ENCODE peak calls at places on chromosomes 2 and 18, in nine cellular contexts. V is vagina; J is EL; T is AG09319; Q is CD8-positive, alpha-beta T cell; A is activated naive CD8-positive, alpha-beta T cell treated with anti-CD3 and anti-CD28 coated beads, Interleukin-2, amount 50 U/mL, for 24 hours; S is hypothalamus; M is GM23338; F is natural killer cell. L is an unnamed sample.

GRCh38 chr2:218230882-218231281 is 13.9 kb downstream of the ARPC2 start:
- DNase-seq in V (no peak), J (peak; percentile 37), T (no peak), Q (peak; percentile 19), A (peak; percentile 30), S (no peak), M (peak; percentile 37), F (peak; percentile 36), L (peak; percentile 43)

GRCh38 chr2:15298769-15299168 is 262.4 kb downstream of the NBAS start:
- DNase-seq in V (no peak), J (no peak), T (no peak), Q (no peak), A (no peak), S (no peak), M (no peak), F (no peak), L (no peak)

GRCh38 chr2:219058541-219059374 is 2.0 kb downstream of the IHH start:
- DNase-seq in V (no peak), J (peak; percentile 30), T (no peak), Q (no peak), A (no peak), S (no peak), M (peak; percentile 52), F (no peak), L (no peak)

GRCh38 chr18:2538236-2538635 is 33.1 kb downstream of the METTL4 start:
- DNase-seq in V (no peak), J (no peak), T (no peak), Q (no peak), A (no peak), S (peak; percentile 1), M (no peak), F (no peak), L (no peak)

GRCh38 chr2:178943745-178944144 is 106.2 kb downstream of the CCDC141 start:
- DNase-seq in V (no peak), J (no peak), T (no peak), Q (no peak), A (no peak), S (no peak), M (no peak), F (no peak), L (no peak)

GRCh38 chr18:23924813-23925212 is 89.7 kb upstream of the TTC39C start:
- DNase-seq in V (no peak), J (peak; percentile 72), T (no peak), Q (no peak), A (no peak), S (no peak), M (no peak), F (no peak), L (no peak)

GRCh38 chr18:62576858-62577512 is 54.2 kb downstream of the ZCCHC2 start:
- DNase-seq in V (no peak), J (no peak), T (no peak), Q (no peak), A (no peak), S (no peak), M (no peak), F (no peak), L (no peak)

GRCh38 chr18:54215069-54215468 is 9.4 kb downstream of the MBD2 start:
- DNase-seq in V (no peak), J (no peak), T (no peak), Q (no peak), A (no peak), S (no peak), M (no peak), F (no peak), L (no peak)

GRCh38 chr2:73575280-73575679 is 66.9 kb downstream of the NAT8 start:
- DNase-seq in V (no peak), J (no peak), T (no peak), Q (no peak), A (no peak), S (no peak), M (no peak), F (no peak), L (no peak)

GRCh38 chr2:139864821-139865302 is 1084.7 kb upstream of the NXPH2 start:
- DNase-seq in V (no peak), J (no peak), T (no peak), Q (no peak), A (no peak), S (no peak), M (no peak), F (no peak), L (no peak)

GRCh38 chr2:202758128-202758527 is 113.4 kb downstream of the ICA1L start:
- DNase-seq in V (no peak), J (no peak), T (no peak), Q (no peak), A (no peak), S (no peak), M (no peak), F (no peak), L (no peak)

GRCh38 chr2:167126165-167126564 is 237.9 kb downstream of the XIRP2 start:
- DNase-seq in V (no peak), J (no peak), T (no peak), Q (no peak), A (no peak), S (no peak), M (no peak), F (no peak), L (no peak)

GRCh38 chr2:239727776-239728600 is 297.2 kb downstream of the NDUFA10 start:
- DNase-seq in V (no peak), J (no peak), T (no peak), Q (no peak), A (no peak), S (peak; percentile 34), M (no peak), F (no peak), L (no peak)

GRCh38 chr2:157784169-157784822 is 91.8 kb downstream of the ACVR1 start:
- DNase-seq in V (no peak), J (peak; percentile 43), T (no peak), Q (no peak), A (no peak), S (no peak), M (peak; percentile 49), F (no peak), L (no peak)

GRCh38 chr18:48802543-48803428 is 148.0 kb downstream of the SMAD7 start:
- DNase-seq in V (no peak), J (no peak), T (no peak), Q (no peak), A (no peak), S (no peak), M (no peak), F (peak; percentile 9), L (no peak)

GRCh38 chr2:18639756-18640453 is 50.5 kb upstream of the NT5C1B start:
- DNase-seq in V (no peak), J (no peak), T (no peak), Q (no peak), A (no peak), S (no peak), M (no peak), F (no peak), L (no peak)

GRCh38 chr2:27961997-27962396 is 71.5 kb downstream of the BABAM2 start:
- DNase-seq in V (no peak), J (peak; percentile 70), T (no peak), Q (no peak), A (no peak), S (no peak), M (no peak), F (no peak), L (no peak)

GRCh38 chr2:207248702-207249355 is 83.1 kb upstream of the KLF7 start:
- DNase-seq in V (no peak), J (no peak), T (no peak), Q (no peak), A (no peak), S (no peak), M (no peak), F (no peak), L (peak; percentile 27)

GRCh38 chr2:101330253-101330921 is 21.9 kb upstream of the RNF149 start:
- DNase-seq in V (no peak), J (no peak), T (no peak), Q (peak; percentile 45), A (peak; percentile 53), S (peak; percentile 43), M (peak; percentile 80), F (peak; percentile 24), L (no peak)

GRCh38 chr2:121694398-121695178 is 42.1 kb downstream of the NIFK start:
- DNase-seq in V (no peak), J (peak; percentile 50), T (no peak), Q (no peak), A (no peak), S (no peak), M (no peak), F (no peak), L (no peak)

GRCh38 chr2:30178618-30179404 is 32.0 kb downstream of the YPEL5 start:
- DNase-seq in V (peak; percentile 96), J (peak; percentile 38), T (no peak), Q (no peak), A (no peak), S (no peak), M (no peak), F (no peak), L (no peak)

GRCh38 chr18:70249118-70249517 is 39.7 kb upstream of the SOCS6 start:
- DNase-seq in V (no peak), J (peak; percentile 64), T (no peak), Q (no peak), A (no peak), S (no peak), M (no peak), F (no peak), L (no peak)

GRCh38 chr2:160615706-160616105 is 122.1 kb upstream of the RBMS1 start:
- DNase-seq in V (no peak), J (no peak), T (no peak), Q (no peak), A (no peak), S (no peak), M (no peak), F (no peak), L (no peak)

GRCh38 chr18:48835119-48835518 is 115.6 kb downstream of the SMAD7 start:
- DNase-seq in V (no peak), J (no peak), T (no peak), Q (no peak), A (no peak), S (no peak), M (no peak), F (no peak), L (peak; percentile 47)

GRCh38 chr2:7348761-7349160 is 431.5 kb downstream of the RNF144A start:
- DNase-seq in V (no peak), J (no peak), T (no peak), Q (no peak), A (no peak), S (no peak), M (no peak), F (no peak), L (no peak)

GRCh38 chr2:129396980-129397599 is 582.4 kb upstream of the RAB6C start:
- DNase-seq in V (no peak), J (no peak), T (no peak), Q (no peak), A (no peak), S (no peak), M (peak; percentile 80), F (no peak), L (no peak)

GRCh38 chr2:162022290-162022945 is 51.6 kb downstream of the DPP4 start:
- DNase-seq in V (no peak), J (peak; percentile 53), T (no peak), Q (no peak), A (no peak), S (no peak), M (no peak), F (no peak), L (no peak)

L was measured in NK-92 treated with Interleukin-12 subunit alpha and Interleukin-12 subunit beta, amount 100 ng/mL, for 24 hours.